ENCODE peak calls at places on chromosomes 7 and 10, in four cellular contexts. One of them, this sample, is unnamed.

GRCh38 chr7:132480534-132480933 is 95.7 kb downstream of the PLXNA4 start:
- DNase-seq in A549: no peak
- DNase-seq in AG04450: no peak
- DNase-seq in thoracic aorta: no peak
- DNase-seq in this sample: no peak

GRCh38 chr7:121544726-121545125 is 148.6 kb upstream of the FAM3C start:
- DNase-seq in A549: peak
- DNase-seq in AG04450: peak
- DNase-seq in thoracic aorta: no peak
- DNase-seq in this sample: no peak

GRCh38 chr7:5597772-5598171 is 174.1 kb upstream of the TNRC18 start:
- DNase-seq in A549: no peak
- DNase-seq in thoracic aorta: no peak
- DNase-seq in AG04450: no peak
- DNase-seq in this sample: no peak

GRCh38 chr7:157568785-157569584 is 232.2 kb downstream of the DNAJB6 start:
- DNase-seq in A549: no peak
- DNase-seq in AG04450: no peak
- DNase-seq in thoracic aorta: no peak
- DNase-seq in this sample: peak

GRCh38 chr7:116357776-116358670 is 141.5 kb upstream of the CAV2 start:
- DNase-seq in A549: peak
- DNase-seq in AG04450: no peak
- DNase-seq in thoracic aorta: no peak
- DNase-seq in this sample: no peak

GRCh38 chr7:122301858-122302745 is 2.4 kb downstream of the FEZF1 start:
- DNase-seq in thoracic aorta: no peak
- DNase-seq in AG04450: no peak
- DNase-seq in A549: no peak
- DNase-seq in this sample: no peak

GRCh38 chr10:6275022-6275997 is 72.6 kb downstream of the PFKFB3 start:
- DNase-seq in A549: peak
- DNase-seq in thoracic aorta: peak
- DNase-seq in AG04450: peak
- DNase-seq in this sample: peak

GRCh38 chr7:16804674-16805439 is at the start of gene AGR2:
- DNase-seq in AG04450: no peak
- DNase-seq in A549: peak
- DNase-seq in thoracic aorta: no peak
- DNase-seq in this sample: peak

GRCh38 chr10:118595598-118596425 is at the start of gene PRLHR:
- DNase-seq in AG04450: no peak
- DNase-seq in A549: no peak
- DNase-seq in thoracic aorta: no peak
- DNase-seq in this sample: peak

GRCh38 chr7:39672176-39672575 is 48.8 kb downstream of the RALA start:
- DNase-seq in thoracic aorta: no peak
- DNase-seq in AG04450: no peak
- DNase-seq in A549: no peak
- DNase-seq in this sample: no peak

GRCh38 chr10:76202777-76203176 is 771.4 kb downstream of the LRMDA start:
- DNase-seq in AG04450: peak
- DNase-seq in thoracic aorta: no peak
- DNase-seq in A549: no peak
- DNase-seq in this sample: no peak

GRCh38 chr10:73246783-73247508 is at the start of gene DNAJC9:
- DNase-seq in thoracic aorta: peak
- DNase-seq in A549: peak
- DNase-seq in AG04450: peak
- DNase-seq in this sample: peak

GRCh38 chr10:4333474-4333894 is 492.5 kb upstream of the AKR1E2 start:
- DNase-seq in AG04450: no peak
- DNase-seq in A549: no peak
- DNase-seq in thoracic aorta: no peak
- DNase-seq in this sample: no peak

GRCh38 chr7:107201795-107202450 is 33.1 kb downstream of the HBP1 start:
- DNase-seq in thoracic aorta: no peak
- DNase-seq in AG04450: no peak
- DNase-seq in A549: peak
- DNase-seq in this sample: peak

GRCh38 chr7:32583791-32584190 is 88.5 kb downstream of the AVL9 start:
- DNase-seq in A549: no peak
- DNase-seq in thoracic aorta: no peak
- DNase-seq in AG04450: peak
- DNase-seq in this sample: no peak

GRCh38 chr7:151101621-151102396 is 15.5 kb downstream of the AGAP3 start:
- DNase-seq in thoracic aorta: no peak
- DNase-seq in AG04450: no peak
- DNase-seq in A549: no peak
- DNase-seq in this sample: no peak

GRCh38 chr10:52523696-52524095 is 209.6 kb downstream of the DKK1 start:
- DNase-seq in A549: no peak
- DNase-seq in thoracic aorta: no peak
- DNase-seq in AG04450: no peak
- DNase-seq in this sample: no peak

GRCh38 chr10:44102726-44103255 is 282.1 kb downstream of the CXCL12 start:
- DNase-seq in AG04450: no peak
- DNase-seq in thoracic aorta: no peak
- DNase-seq in A549: no peak
- DNase-seq in this sample: no peak

GRCh38 chr10:77912576-77912975 is 14.0 kb downstream of the DLG5 start:
- DNase-seq in AG04450: no peak
- DNase-seq in thoracic aorta: no peak
- DNase-seq in A549: no peak
- DNase-seq in this sample: no peak

GRCh38 chr10:130990536-130990935 is 321.0 kb downstream of the TCERG1L start:
- DNase-seq in AG04450: no peak
- DNase-seq in A549: no peak
- DNase-seq in thoracic aorta: no peak
- DNase-seq in this sample: no peak

GRCh38 chr7:28165971-28166955 is 14.3 kb downstream of the JAZF1 start:
- DNase-seq in thoracic aorta: no peak
- DNase-seq in AG04450: no peak
- DNase-seq in A549: no peak
- DNase-seq in this sample: no peak

GRCh38 chr7:9958461-9958860 is 1015.2 kb upstream of the PHF14 start:
- DNase-seq in thoracic aorta: no peak
- DNase-seq in A549: no peak
- DNase-seq in AG04450: no peak
- DNase-seq in this sample: no peak

GRCh38 chr7:72754312-72754711 is 73.7 kb downstream of the TYW1B start:
- DNase-seq in A549: no peak
- DNase-seq in AG04450: no peak
- DNase-seq in thoracic aorta: no peak
- DNase-seq in this sample: no peak

GRCh38 chr7:115145512-115145911 is 223.6 kb downstream of the MDFIC start:
- DNase-seq in AG04450: no peak
- DNase-seq in thoracic aorta: no peak
- DNase-seq in A549: no peak
- DNase-seq in this sample: no peak

GRCh38 chr7:489876-490275 is 29.8 kb downstream of the PDGFA start:
- DNase-seq in AG04450: no peak
- DNase-seq in A549: no peak
- DNase-seq in thoracic aorta: no peak
- DNase-seq in this sample: no peak

GRCh38 chr10:86945361-86946214 is 11.8 kb downstream of the MMRN2 start:
- DNase-seq in AG04450: no peak
- DNase-seq in A549: peak
- DNase-seq in thoracic aorta: peak
- DNase-seq in this sample: peak

GRCh38 chr10:77431209-77431611 is 206.4 kb downstream of the KCNMA1 start:
- DNase-seq in A549: peak
- DNase-seq in AG04450: no peak
- DNase-seq in thoracic aorta: no peak
- DNase-seq in this sample: no peak

GRCh38 chr10:29634764-29635625 is at the start of gene SVIL:
- DNase-seq in A549: no peak
- DNase-seq in thoracic aorta: no peak
- DNase-seq in AG04450: no peak
- DNase-seq in this sample: peak

GRCh38 chr10:7260412-7260900 is 150.4 kb downstream of the SFMBT2 start:
- DNase-seq in AG04450: peak
- DNase-seq in A549: peak
- DNase-seq in thoracic aorta: peak
- DNase-seq in this sample: peak

GRCh38 chr10:100737359-100738054 is 7.9 kb upstream of the PAX2 start:
- DNase-seq in A549: no peak
- DNase-seq in thoracic aorta: no peak
- DNase-seq in AG04450: no peak
- DNase-seq in this sample: no peak

GRCh38 chr7:88789480-88790064 is 6.0 kb downstream of the TEX47 start:
- DNase-seq in AG04450: no peak
- DNase-seq in thoracic aorta: no peak
- DNase-seq in A549: peak
- DNase-seq in this sample: no peak

GRCh38 chr7:2014391-2015241 is 218.1 kb downstream of the MAD1L1 start:
- DNase-seq in thoracic aorta: no peak
- DNase-seq in A549: no peak
- DNase-seq in AG04450: no peak
- DNase-seq in this sample: peak

GRCh38 chr10:116429288-116429977 is 1.8 kb downstream of the PNLIPRP3 start:
- DNase-seq in A549: no peak
- DNase-seq in AG04450: no peak
- DNase-seq in thoracic aorta: no peak
- DNase-seq in this sample: no peak

GRCh38 chr10:116431598-116431997 is 4.0 kb downstream of the PNLIPRP3 start:
- DNase-seq in thoracic aorta: no peak
- DNase-seq in AG04450: no peak
- DNase-seq in A549: no peak
- DNase-seq in this sample: no peak

GRCh38 chr10:116421815-116422214 is 5.8 kb upstream of the PNLIPRP3 start:
- DNase-seq in thoracic aorta: no peak
- DNase-seq in AG04450: no peak
- DNase-seq in A549: no peak
- DNase-seq in this sample: no peak

GRCh38 chr10:116430288-116430687 is 2.6 kb downstream of the PNLIPRP3 start:
- DNase-seq in A549: no peak
- DNase-seq in AG04450: no peak
- DNase-seq in thoracic aorta: no peak
- DNase-seq in this sample: no peak

GRCh38 chr10:116427671-116428070 is at the start of gene PNLIPRP3:
- DNase-seq in thoracic aorta: no peak
- DNase-seq in A549: no peak
- DNase-seq in AG04450: no peak
- DNase-seq in this sample: no peak
- H3K27ac ChIP-seq in thoracic aorta: no peak
- H3K27ac ChIP-seq in A549: no peak
- H3K27ac ChIP-seq in AG04450: no peak
- H3K27ac ChIP-seq in this sample: no peak

GRCh38 chr7:23544913-23545354 is 13.2 kb upstream of the TRA2A start:
- DNase-seq in thoracic aorta: no peak
- DNase-seq in AG04450: no peak
- DNase-seq in A549: peak
- DNase-seq in this sample: peak
- TF ChIP-seq CTCF in thoracic aorta: no peak
- TF ChIP-seq CTCF in AG04450: peak
- TF ChIP-seq CTCF in A549: peak
- TF ChIP-seq CTCF in this sample: no peak

GRCh38 chr10:101843032-101843991 is at the start of gene KCNIP2:
- DNase-seq in AG04450: no peak
- DNase-seq in thoracic aorta: no peak
- DNase-seq in A549: no peak
- DNase-seq in this sample: peak
- H3K4me3 ChIP-seq in AG04450: no peak
- H3K4me3 ChIP-seq in thoracic aorta: peak
- H3K4me3 ChIP-seq in A549: peak
- H3K4me3 ChIP-seq in this sample: no peak

GRCh38 chr7:103936558-103936957 is 52.9 kb downstream of the RELN start:
- DNase-seq in A549: no peak
- DNase-seq in thoracic aorta: no peak
- DNase-seq in AG04450: no peak
- DNase-seq in this sample: peak
- H3K27ac ChIP-seq in A549: no peak
- H3K27ac ChIP-seq in thoracic aorta: no peak
- H3K27ac ChIP-seq in AG04450: no peak
- H3K27ac ChIP-seq in this sample: no peak